ENCODE peak calls at places on chromosomes 7 and 10, in four cellular contexts. One of them, this sample, is unnamed.

GRCh38 chr10:124821520-124821919 is 19.9 kb downstream of the ABRAXAS2 start:
- DNase-seq in GM12878: no peak
- DNase-seq in H1: no peak
- DNase-seq in HCT116: no peak
- DNase-seq in this sample: no peak

GRCh38 chr7:34190299-34190698 is 285.0 kb downstream of the BMPER start:
- DNase-seq in GM12878: no peak
- DNase-seq in H1: no peak
- DNase-seq in HCT116: no peak
- DNase-seq in this sample: no peak

GRCh38 chr10:74234569-74234968 is 83.5 kb downstream of the ADK start:
- DNase-seq in GM12878: no peak
- DNase-seq in H1: no peak
- DNase-seq in HCT116: no peak
- DNase-seq in this sample: no peak

GRCh38 chr10:35378547-35379210 is 42.4 kb downstream of the CCNY start:
- DNase-seq in GM12878: no peak
- DNase-seq in H1: peak; percentile 41
- DNase-seq in HCT116: no peak
- DNase-seq in this sample: no peak

GRCh38 chr10:100988166-100988565 is 823 bp downstream of the TWNK start:
- DNase-seq in GM12878: no peak
- DNase-seq in H1: no peak
- DNase-seq in HCT116: no peak
- DNase-seq in this sample: no peak

GRCh38 chr7:381211-382117 is 91.5 kb downstream of the FOXL3 start:
- DNase-seq in GM12878: no peak
- DNase-seq in H1: no peak
- DNase-seq in HCT116: no peak
- DNase-seq in this sample: no peak

GRCh38 chr10:58010076-58010475 is 257.6 kb downstream of the IPMK start:
- DNase-seq in GM12878: no peak
- DNase-seq in H1: no peak
- DNase-seq in HCT116: no peak
- DNase-seq in this sample: no peak

GRCh38 chr10:122029503-122030199 is 40.7 kb downstream of the TACC2 start:
- DNase-seq in GM12878: no peak
- DNase-seq in H1: no peak
- DNase-seq in HCT116: no peak
- DNase-seq in this sample: no peak

GRCh38 chr10:47099445-47099844 is 188.2 kb downstream of the PTPN20 start:
- DNase-seq in GM12878: no peak
- DNase-seq in H1: no peak
- DNase-seq in HCT116: no peak
- DNase-seq in this sample: no peak

GRCh38 chr10:129328531-129328930 is 138.5 kb upstream of the MGMT start:
- DNase-seq in GM12878: no peak
- DNase-seq in H1: no peak
- DNase-seq in HCT116: no peak
- DNase-seq in this sample: no peak

GRCh38 chr7:140525741-140526140 is 46.4 kb upstream of the MKRN1 start:
- DNase-seq in GM12878: no peak
- DNase-seq in H1: no peak
- DNase-seq in HCT116: no peak
- DNase-seq in this sample: peak; percentile 5

GRCh38 chr7:12889391-12889790 is 202.0 kb downstream of the ARL4A start:
- DNase-seq in GM12878: no peak
- DNase-seq in H1: no peak
- DNase-seq in HCT116: no peak
- DNase-seq in this sample: no peak

GRCh38 chr7:153396475-153396874 is 636.9 kb downstream of the ACTR3B start:
- DNase-seq in GM12878: no peak
- DNase-seq in H1: no peak
- DNase-seq in HCT116: no peak
- DNase-seq in this sample: no peak

GRCh38 chr10:58625070-58625469 is 112.4 kb downstream of the BICC1 start:
- DNase-seq in GM12878: no peak
- DNase-seq in H1: no peak
- DNase-seq in HCT116: no peak
- DNase-seq in this sample: no peak

GRCh38 chr7:98200364-98200763 is 10.9 kb upstream of the BHLHA15 start:
- DNase-seq in GM12878: peak; percentile 53
- DNase-seq in H1: no peak
- DNase-seq in HCT116: no peak
- DNase-seq in this sample: no peak

GRCh38 chr10:79065853-79066252 is 2.9 kb upstream of the ZMIZ1 start:
- DNase-seq in GM12878: no peak
- DNase-seq in H1: no peak
- DNase-seq in HCT116: no peak
- DNase-seq in this sample: no peak

GRCh38 chr10:43238462-43238861 is 28.4 kb downstream of the RASGEF1A start:
- DNase-seq in GM12878: no peak
- DNase-seq in H1: no peak
- DNase-seq in HCT116: no peak
- DNase-seq in this sample: no peak

GRCh38 chr7:147541261-147541660 is 1049.3 kb upstream of the C7orf33 start:
- DNase-seq in GM12878: no peak
- DNase-seq in H1: no peak
- DNase-seq in HCT116: no peak
- DNase-seq in this sample: no peak

GRCh38 chr10:120365872-120366271 is 91.2 kb upstream of the PLPP4 start:
- DNase-seq in GM12878: no peak
- DNase-seq in H1: no peak
- DNase-seq in HCT116: no peak
- DNase-seq in this sample: no peak

GRCh38 chr10:43985941-43986340 is 337.3 kb upstream of the ZNF32 start:
- DNase-seq in GM12878: no peak
- DNase-seq in H1: no peak
- DNase-seq in HCT116: no peak
- DNase-seq in this sample: no peak

GRCh38 chr7:1361016-1361755 is 98.1 kb downstream of the MICALL2 start:
- DNase-seq in GM12878: no peak
- DNase-seq in H1: no peak
- DNase-seq in HCT116: no peak
- DNase-seq in this sample: no peak

DNA sequence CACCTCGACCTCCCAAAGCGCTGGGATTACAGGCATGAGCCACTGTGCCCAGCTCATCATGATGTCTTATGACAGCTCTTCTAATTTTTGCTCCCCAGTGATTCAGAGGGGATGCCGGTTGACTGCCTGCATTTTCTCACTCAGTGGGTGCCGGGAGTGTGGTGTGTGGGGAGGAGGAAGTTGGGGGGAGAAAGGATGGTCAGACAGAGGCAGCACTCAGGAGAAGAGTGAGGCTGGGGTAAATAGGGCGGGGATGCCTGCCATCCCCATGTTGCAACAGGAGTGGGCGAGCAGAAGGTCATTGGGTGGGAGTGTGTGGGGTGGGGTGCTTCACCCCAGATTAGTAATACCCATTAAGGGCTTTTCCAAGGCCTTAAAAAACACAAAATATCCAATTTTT is 3.5 kb upstream of the CCL24 start:
- DNase-seq in GM12878: no peak
- DNase-seq in H1: no peak
- DNase-seq in HCT116: no peak
- DNase-seq in this sample: no peak
- TF ChIP-seq SP1 in GM12878: no peak
- TF ChIP-seq SP1 in H1: no peak
- TF ChIP-seq SP1 in HCT116: no peak
- TF ChIP-seq SP1 in this sample: no peak

DNA sequence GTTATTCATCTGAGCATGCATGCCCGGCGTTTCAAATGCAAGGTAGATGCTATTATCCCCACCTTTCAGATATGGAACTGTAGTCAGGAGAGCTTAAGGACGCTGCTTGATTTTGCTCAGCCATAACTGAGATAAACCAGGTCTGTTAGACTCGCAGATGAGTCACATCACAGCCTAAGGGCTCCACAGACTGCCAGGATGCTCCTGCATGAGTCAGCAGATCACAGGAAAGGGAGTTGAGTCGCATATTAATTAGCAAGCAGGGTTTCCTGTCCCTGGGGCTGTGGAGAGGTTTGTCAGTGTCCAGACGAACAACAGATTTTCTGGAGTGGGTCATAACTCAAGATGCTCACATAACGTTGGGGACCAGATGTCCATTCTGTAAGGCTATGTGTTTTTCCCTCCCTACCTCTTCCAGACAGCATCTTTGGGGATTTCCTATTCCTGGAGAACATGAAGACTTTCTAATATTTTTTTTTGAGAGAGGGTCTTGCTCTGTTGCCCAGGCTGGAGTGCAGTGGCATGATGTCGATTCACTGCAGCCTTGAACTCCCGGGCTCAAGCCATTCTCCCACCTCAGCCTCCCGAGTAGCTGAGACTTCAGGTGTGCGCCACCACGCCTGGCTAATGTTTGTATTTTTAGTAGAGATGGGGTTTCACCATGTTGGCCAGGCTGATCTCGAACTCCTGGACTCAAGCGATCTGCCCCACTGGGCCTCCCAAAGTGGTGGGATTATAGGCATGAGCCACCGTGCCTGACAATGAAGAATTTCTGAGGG is 36.7 kb downstream of the PFKFB3 start:
- DNase-seq in GM12878: peak; percentile 12
- DNase-seq in H1: no peak
- DNase-seq in HCT116: peak; percentile 91
- DNase-seq in this sample: peak; percentile 21
- TF ChIP-seq SP1 in GM12878: no peak
- TF ChIP-seq SP1 in H1: no peak
- TF ChIP-seq SP1 in HCT116: peak; percentile 88
- TF ChIP-seq SP1 in this sample: no peak

DNA sequence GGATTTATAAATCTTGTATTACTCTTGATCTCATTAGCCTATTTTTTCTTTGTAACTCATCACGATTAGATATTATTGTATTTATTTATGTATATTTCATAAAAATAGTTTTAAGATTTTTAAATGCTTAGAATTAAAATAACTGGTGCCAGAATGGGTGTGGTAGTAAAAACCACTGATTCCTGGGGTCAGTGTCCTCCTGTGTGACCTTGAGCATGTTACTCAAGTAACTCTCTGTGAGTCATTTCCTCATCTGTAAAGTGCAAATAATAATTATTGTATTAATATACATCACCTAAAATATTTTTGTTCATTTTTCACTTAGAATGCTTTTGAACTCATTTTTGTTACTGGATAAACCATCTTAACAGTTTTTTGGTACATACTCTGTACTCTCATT is 91.3 kb upstream of the TMEM229A start:
- DNase-seq in GM12878: no peak
- DNase-seq in H1: no peak
- DNase-seq in HCT116: no peak
- DNase-seq in this sample: no peak
- TF ChIP-seq SP1 in GM12878: no peak
- TF ChIP-seq SP1 in H1: no peak
- TF ChIP-seq SP1 in HCT116: no peak
- TF ChIP-seq SP1 in this sample: no peak

DNA sequence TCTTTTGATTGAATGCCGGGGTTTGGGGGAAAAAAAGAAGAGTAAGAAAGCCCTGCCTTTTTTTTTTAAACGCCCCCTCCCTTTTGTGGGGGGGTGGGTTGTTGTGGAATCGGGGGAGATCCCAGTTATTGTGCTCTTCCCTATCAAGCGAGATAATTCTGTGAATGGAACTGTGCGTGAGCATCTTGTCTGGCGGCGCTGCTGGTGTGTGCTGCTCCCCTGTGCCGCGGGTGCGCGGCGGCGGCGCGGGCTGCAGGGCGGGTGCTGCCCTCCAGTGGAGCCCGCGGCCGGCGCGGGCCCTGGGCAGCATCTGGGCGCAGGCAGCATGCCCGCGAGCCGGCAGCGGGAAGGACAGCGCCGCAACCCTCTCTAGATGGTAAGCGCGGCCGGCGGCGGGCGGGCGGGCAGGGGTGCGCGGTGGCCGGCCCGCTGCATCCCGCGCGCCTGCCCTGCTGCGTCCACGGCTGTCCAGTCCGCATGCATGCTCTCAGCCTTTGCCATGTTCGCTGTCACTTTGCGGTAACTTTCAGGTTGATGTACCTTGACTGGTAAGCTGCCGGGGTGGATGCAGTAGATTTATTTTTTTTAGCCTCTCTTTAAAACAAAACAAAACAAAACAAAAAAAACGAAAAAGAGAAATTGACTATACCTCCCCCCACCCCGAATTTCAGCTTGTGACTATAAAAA is 176.6 kb downstream of the TCF7L2 start:
- DNase-seq in GM12878: no peak
- DNase-seq in H1: peak; percentile 71
- DNase-seq in HCT116: no peak
- DNase-seq in this sample: peak; percentile 84
- TF ChIP-seq SP1 in GM12878: no peak
- TF ChIP-seq SP1 in H1: no peak
- TF ChIP-seq SP1 in HCT116: no peak
- TF ChIP-seq SP1 in this sample: no peak

DNA sequence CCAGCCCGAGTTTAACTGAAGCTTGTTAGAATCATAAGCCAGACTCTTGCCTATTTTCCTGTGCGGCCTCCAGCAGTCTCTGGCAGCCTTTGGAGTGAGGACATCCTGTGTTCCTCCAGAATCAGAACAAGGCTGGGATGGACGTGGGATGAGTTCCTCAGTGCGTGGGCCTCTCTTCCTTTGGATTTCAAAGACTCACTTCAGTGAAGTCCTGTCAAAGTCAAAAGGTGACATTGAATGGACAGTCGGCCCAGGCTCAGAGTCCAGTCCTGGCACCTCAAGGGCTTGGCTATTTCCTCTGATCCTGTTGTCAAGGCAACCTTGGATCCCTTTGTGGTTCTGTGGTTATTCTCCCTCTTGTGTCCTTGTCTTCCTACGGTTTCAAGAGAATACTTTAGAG is 21.4 kb upstream of the SMC3 start:
- DNase-seq in GM12878: no peak
- DNase-seq in H1: peak; percentile 34
- DNase-seq in HCT116: no peak
- DNase-seq in this sample: no peak
- TF ChIP-seq SP1 in GM12878: no peak
- TF ChIP-seq SP1 in H1: no peak
- TF ChIP-seq SP1 in HCT116: no peak
- TF ChIP-seq SP1 in this sample: no peak

GRCh38 chr10:77843264-77843663 is 83.3 kb downstream of the DLG5 start:
- DNase-seq in GM12878: no peak
- DNase-seq in H1: no peak
- DNase-seq in HCT116: no peak
- DNase-seq in this sample: no peak
- TF ChIP-seq SP1 in GM12878: no peak
- TF ChIP-seq SP1 in H1: no peak
- TF ChIP-seq SP1 in HCT116: no peak
- TF ChIP-seq SP1 in this sample: no peak

GRCh38 chr7:17663056-17663675 is 277.1 kb downstream of the SNX13 start:
- DNase-seq in GM12878: no peak
- DNase-seq in H1: no peak
- DNase-seq in HCT116: no peak
- DNase-seq in this sample: no peak
- TF ChIP-seq SP1 in GM12878: no peak
- TF ChIP-seq SP1 in H1: no peak
- TF ChIP-seq SP1 in HCT116: no peak
- TF ChIP-seq SP1 in this sample: no peak